ENCODE peak calls at places on chromosomes 6 and 20, in nine cellular contexts. X, J, F, G, V, S, O, H and E are unnamed samples.

GRCh38 chr6:42915737-42916136 is at the start of gene PTCRA:
- DNase-seq in X (no peak), J (no peak), F (no peak), G (no peak), V (peak; percentile 84), S (no peak), O (no peak), H (no peak), E (no peak)

GRCh38 chr20:38307371-38308046 is 3.6 kb downstream of the BPI start:
- DNase-seq in X (no peak), J (peak; percentile 3), F (no peak), G (no peak), V (no peak), S (no peak), O (no peak), H (peak; percentile 64), E (no peak)

GRCh38 chr6:155491421-155491820 is 35.8 kb upstream of the NOX3 start:
- DNase-seq in X (no peak), J (peak; percentile 17), F (no peak), G (no peak), V (no peak), S (no peak), O (no peak), H (no peak), E (no peak)

GRCh38 chr20:56693217-56693616 is 64.1 kb downstream of the TFAP2C start:
- DNase-seq in X (no peak), J (no peak), F (no peak), G (no peak), V (no peak), S (no peak), O (no peak), H (no peak), E (no peak)

GRCh38 chr20:41509801-41510200 is 108.4 kb downstream of the CHD6 start:
- DNase-seq in X (peak; percentile 45), J (peak; percentile 4), F (peak; percentile 70), G (no peak), V (no peak), S (no peak), O (peak; percentile 19), H (peak; percentile 35), E (no peak)

GRCh38 chr6:169654590-169655391 is 47.0 kb downstream of the WDR27 start:
- DNase-seq in X (peak; percentile 88), J (peak; percentile 49), F (peak; percentile 72), G (peak; percentile 64), V (peak; percentile 56), S (no peak), O (peak; percentile 84), H (peak; percentile 76), E (peak; percentile 8)

GRCh38 chr6:91031581-91031980 is 444.7 kb upstream of the MAP3K7 start:
- DNase-seq in X (no peak), J (no peak), F (no peak), G (no peak), V (no peak), S (no peak), O (no peak), H (no peak), E (no peak)

GRCh38 chr6:133169901-133170300 is 71.3 kb upstream of the EYA4 start:
- DNase-seq in X (no peak), J (no peak), F (no peak), G (no peak), V (no peak), S (no peak), O (no peak), H (no peak), E (no peak)

GRCh38 chr20:44734938-44735337 is 10.7 kb upstream of the KCNK15 start:
- DNase-seq in X (no peak), J (peak; percentile 59), F (no peak), G (no peak), V (no peak), S (no peak), O (no peak), H (peak; percentile 76), E (no peak)

GRCh38 chr20:20593447-20594170 is 118.8 kb downstream of the RALGAPA2 start:
- DNase-seq in X (no peak), J (peak; percentile 39), F (no peak), G (no peak), V (peak; percentile 37), S (no peak), O (peak; percentile 22), H (peak; percentile 74), E (no peak)
- H3K4me3 ChIP-seq in X (no peak overlapping the region), J (no peak overlapping the region), F (no peak overlapping the region), G (no peak overlapping the region), V (no peak overlapping the region), S (no peak overlapping the region), O (no peak overlapping the region), H (no peak overlapping the region), E (no peak overlapping the region)

GRCh38 chr6:15303920-15304291 is 58.0 kb downstream of the JARID2 start:
- DNase-seq in X (no peak), J (no peak), F (no peak), G (no peak), V (no peak), S (no peak), O (no peak), H (no peak), E (no peak)

GRCh38 chr6:15303162-15303919 is 57.5 kb downstream of the JARID2 start:
- DNase-seq in X (no peak), J (no peak), F (no peak), G (no peak), V (no peak), S (no peak), O (no peak), H (no peak), E (no peak)

GRCh38 chr6:15305909-15306308 is 60.0 kb downstream of the JARID2 start:
- DNase-seq in X (no peak), J (no peak), F (no peak), G (no peak), V (no peak), S (no peak), O (no peak), H (no peak), E (no peak)

GRCh38 chr6:15304337-15305078 is 58.6 kb downstream of the JARID2 start:
- DNase-seq in X (no peak), J (no peak), F (no peak), G (no peak), V (no peak), S (no peak), O (no peak), H (no peak), E (no peak)

DNA sequence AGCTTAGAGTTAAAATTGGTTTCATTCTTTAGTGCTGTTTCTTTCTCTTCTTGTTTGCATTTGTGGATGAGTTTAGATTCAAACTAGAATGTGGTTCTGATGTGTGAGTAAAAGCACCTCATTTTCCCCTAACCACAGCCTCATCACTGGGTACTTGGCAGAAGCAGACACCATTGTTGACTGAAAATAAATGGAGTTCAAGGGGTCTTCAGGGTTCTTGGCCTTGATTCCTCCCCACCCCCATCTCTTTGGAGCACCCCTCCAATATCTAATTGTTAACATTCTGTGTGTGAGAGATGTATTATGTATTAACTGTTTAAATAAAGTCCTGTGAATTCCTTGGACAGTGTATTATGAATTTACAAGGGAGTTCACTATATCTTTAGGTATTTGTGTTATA is 59.6 kb downstream of the JARID2 start:
- DNase-seq in X (no peak), J (no peak), F (no peak), G (no peak), V (no peak), S (no peak), O (no peak), H (no peak), E (no peak)
- H3K4me3 ChIP-seq in X (no peak overlapping the region), J (no peak overlapping the region), F (no peak overlapping the region), G (no peak overlapping the region), V (no peak overlapping the region), S (no peak overlapping the region), O (no peak overlapping the region), H (no peak overlapping the region), E (no peak overlapping the region)

GRCh38 chr6:31814677-31815024 is 432 bp downstream of the HSPA1L start:
- DNase-seq in X (peak; percentile 98), J (peak; percentile 98), F (peak; percentile 96), G (peak; percentile 97), V (no peak), S (peak; percentile 98), O (peak; percentile 96), H (peak; percentile 98), E (peak; percentile 96)
- H3K4me3 ChIP-seq in X (peak overlapping the region; percentile 77), J (peak overlapping the region; percentile 51), F (peak overlapping the region; percentile 61), G (peak overlapping the region; percentile 75), V (no peak overlapping the region), S (peak overlapping the region; percentile 72), O (no peak overlapping the region), H (peak overlapping the region; percentile 66), E (peak overlapping the region; percentile 81)

GRCh38 chr6:111485316-111485715 is 2.3 kb upstream of the REV3L start:
- DNase-seq in X (no peak), J (no peak), F (no peak), G (no peak), V (no peak), S (no peak), O (no peak), H (no peak), E (no peak)

GRCh38 chr6:111483736-111484654 is 977 bp upstream of the REV3L start:
- DNase-seq in X (peak; percentile 98), J (peak; percentile 79), F (peak; percentile 97), G (peak; percentile 84), V (peak; percentile 90), S (peak; percentile 96), O (peak; percentile 93), H (peak; percentile 98), E (peak; percentile 97)

GRCh38 chr6:111482959-111483735 is at the start of gene REV3L:
- DNase-seq in X (peak; percentile 96), J (peak; percentile 59), F (peak; percentile 87), G (peak; percentile 81), V (peak; percentile 90), S (peak; percentile 96), O (peak; percentile 90), H (peak; percentile 89), E (peak; percentile 70)

GRCh38 chr6:111486475-111486874 is 3.5 kb upstream of the REV3L start:
- DNase-seq in X (no peak), J (no peak), F (no peak), G (no peak), V (no peak), S (no peak), O (no peak), H (no peak), E (no peak)

DNA sequence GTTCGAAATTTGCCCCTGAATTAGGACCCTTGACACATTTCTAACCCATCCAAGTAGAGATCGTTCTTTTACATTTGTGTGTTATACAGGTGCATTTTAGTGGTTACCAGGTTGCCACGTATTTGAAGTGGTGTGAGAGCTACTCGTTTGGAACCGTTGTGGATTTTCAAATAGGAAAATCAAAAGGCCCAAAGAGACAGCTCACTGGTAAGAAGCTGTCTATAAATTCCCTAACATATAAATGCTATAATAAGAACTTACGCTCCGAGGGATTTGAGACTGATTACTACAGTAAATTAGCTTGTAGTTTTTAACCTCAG is 1.6 kb upstream of the REV3L start:
- DNase-seq in X (no peak), J (no peak), F (no peak), G (no peak), V (peak; percentile 56), S (no peak), O (no peak), H (peak; percentile 44), E (no peak)
- H3K4me3 ChIP-seq in X (peak overlapping the region; percentile 98), J (peak overlapping the region; percentile 86), F (peak overlapping the region; percentile 94), G (peak overlapping the region; percentile 89), V (peak overlapping the region; percentile 90), S (peak overlapping the region; percentile 85), O (no peak overlapping the region), H (peak overlapping the region; percentile 61), E (peak overlapping the region; percentile 96)

GRCh38 chr6:79538481-79538971 is 1.3 kb upstream of the LCA5 start:
- DNase-seq in X (no peak), J (peak; percentile 73), F (no peak), G (no peak), V (no peak), S (no peak), O (no peak), H (peak; percentile 43), E (no peak)
- H3K4me3 ChIP-seq in X (peak overlapping the region; percentile 80), J (peak overlapping the region; percentile 92), F (peak overlapping the region; percentile 81), G (peak overlapping the region; percentile 97), V (peak overlapping the region; percentile 69), S (peak overlapping the region; percentile 85), O (peak overlapping the region; percentile 87), H (peak overlapping the region; percentile 82), E (peak overlapping the region; percentile 92)